ENCODE peak calls at places on chromosomes 12 and 14, in eight cellular contexts. M, X, K, Y, R, I, E and T are unnamed samples.
A peak's percentile ranks its signal among the peaks of the same experiment; 100 is the strongest.

GRCh38 chr12:120496353-120497340 is 734 bp downstream of the DYNLL1 start:
- DNase-seq in I (peak; percentile 81), K (peak; percentile 46), Y (peak; percentile 80), M (peak; percentile 61), R (no peak), X (no peak), E (peak; percentile 76), T (peak; percentile 49)

GRCh38 chr14:91595736-91596135 is 85.6 kb upstream of the PPP4R3A start:
- DNase-seq in K (no peak), E (no peak), M (no peak), I (no peak), Y (no peak), X (no peak), R (no peak), T (no peak)

GRCh38 chr12:76026643-76027063 is 4.9 kb downstream of the PHLDA1 start:
- DNase-seq in M (no peak), I (no peak), R (no peak), K (no peak), Y (peak; percentile 26), E (no peak), X (no peak), T (no peak)

GRCh38 chr12:132279184-132279889 is 50.1 kb downstream of the GALNT9 start:
- DNase-seq in R (no peak), I (no peak), X (no peak), K (no peak), M (no peak), Y (no peak), E (no peak), T (no peak)

GRCh38 chr12:39586811-39587210 is 32.8 kb downstream of the ABCD2 start:
- DNase-seq in I (no peak), E (no peak), X (no peak), M (no peak), Y (peak; percentile 16), K (no peak), R (no peak), T (no peak)

GRCh38 chr14:37985826-37986470 is 221.8 kb upstream of the SSTR1 start:
- DNase-seq in I (no peak), R (no peak), X (peak; percentile 37), K (no peak), M (peak; percentile 67), Y (peak; percentile 61), E (peak; percentile 9), T (no peak)

GRCh38 chr14:101337053-101337452 is 224.2 kb upstream of the DIO3 start:
- DNase-seq in I (no peak), R (no peak), K (no peak), Y (no peak), X (no peak), E (no peak), M (no peak), T (no peak)

GRCh38 chr14:33842299-33842698 is 108.6 kb downstream of the EGLN3 start:
- DNase-seq in I (no peak), K (no peak), X (no peak), E (no peak), M (no peak), R (no peak), Y (peak; percentile 14), T (no peak)

GRCh38 chr14:100144645-100144995 is 14.8 kb downstream of the DEGS2 start:
- DNase-seq in X (no peak), E (no peak), I (no peak), M (no peak), R (no peak), Y (no peak), K (no peak), T (no peak)

GRCh38 chr14:94110552-94111181 is at the start of gene IFI27:
- DNase-seq in Y (peak; percentile 46), R (no peak), I (no peak), K (peak; percentile 56), M (peak; percentile 95), X (no peak), E (no peak), T (peak; percentile 75)

GRCh38 chr14:92967346-92967926 is 44.5 kb downstream of the CHGA start:
- DNase-seq in K (no peak), E (no peak), M (no peak), R (no peak), X (no peak), Y (peak; percentile 22), I (no peak), T (no peak)

GRCh38 chr12:108457006-108457733 is 57.9 kb upstream of the FICD start:
- DNase-seq in I (no peak), K (peak; percentile 23), M (peak; percentile 45), E (peak; percentile 54), Y (peak; percentile 81), R (peak; percentile 46), X (peak; percentile 5), T (peak; percentile 6)

GRCh38 chr12:59166457-59166856 is 246.2 kb upstream of the LRIG3 start:
- DNase-seq in R (no peak), M (no peak), I (no peak), Y (no peak), K (no peak), E (no peak), X (no peak), T (no peak)

GRCh38 chr14:67599698-67600561 is at the start of gene PIGH:
- DNase-seq in R (peak; percentile 45), E (peak; percentile 92), I (peak; percentile 92), K (peak; percentile 83), M (peak; percentile 89), Y (peak; percentile 93), X (peak; percentile 87), T (peak; percentile 78)

GRCh38 chr14:87233806-87234384 is 759.1 kb downstream of the GALC start:
- DNase-seq in M (no peak), R (no peak), E (no peak), X (no peak), Y (no peak), I (no peak), K (no peak), T (no peak)

GRCh38 chr12:5571115-5571514 is 139.2 kb downstream of the NTF3 start:
- DNase-seq in I (peak; percentile 78), E (no peak), Y (no peak), K (peak; percentile 27), X (no peak), M (no peak), R (no peak), T (no peak)

GRCh38 chr12:108838194-108839010 is 19.0 kb downstream of the SSH1 start:
- DNase-seq in R (peak; percentile 92), K (peak; percentile 75), M (peak; percentile 100), E (no peak), I (peak; percentile 94), Y (peak; percentile 100), X (no peak), T (peak; percentile 99)

GRCh38 chr14:65318636-65319506 is 93.7 kb upstream of the FUT8 start:
- DNase-seq in R (no peak), Y (no peak), K (no peak), X (no peak), I (no peak), M (no peak), E (no peak), T (no peak)

GRCh38 chr12:116765271-116765670 is 27.2 kb downstream of the RNFT2 start:
- DNase-seq in X (no peak), E (no peak), R (no peak), M (peak; percentile 6), I (no peak), Y (no peak), K (no peak), T (no peak)

GRCh38 chr12:4355843-4356327 is 23.6 kb downstream of the FGF23 start:
- DNase-seq in K (no peak), I (no peak), Y (peak; percentile 18), R (no peak), X (no peak), M (peak; percentile 26), E (no peak), T (peak; percentile 3)

GRCh38 chr12:93957870-93958269 is 190.5 kb upstream of the PLXNC1 start:
- DNase-seq in R (no peak), I (no peak), K (no peak), M (no peak), Y (peak; percentile 78), X (no peak), E (no peak), T (no peak)

GRCh38 chr12:16573652-16574077 is 32.3 kb downstream of the LMO3 start:
- DNase-seq in I (peak; percentile 65), E (no peak), Y (no peak), K (no peak), X (no peak), R (no peak), M (no peak), T (no peak)